ENCODE peak calls at places on chromosomes 13 and 19, in eight cellular contexts. P is endothelial cell of umbilical vein, Z is H1, A is NB4, G is A549, C is WTC11, O is HCT116, U is GM12878. W is an unnamed sample.

GRCh38 chr19:47781590-47782318 is 3.3 kb downstream of the SELENOW start:
- DNase-seq in Z (no peak), U (no peak), G (no peak), A (no peak), P (no peak), C (no peak), O (no peak), W (no peak)

GRCh38 chr13:23477096-23477495 is 43.6 kb upstream of the SACS start:
- DNase-seq in A (no peak), U (no peak), C (no peak), O (no peak), Z (no peak), G (no peak), P (no peak), W (no peak)

GRCh38 chr19:11737964-11738745 is 591 bp downstream of the ZNF823 start:
- DNase-seq in P (peak; percentile 34), A (peak; percentile 65), C (peak; percentile 50), U (no peak), O (no peak), Z (no peak), G (peak; percentile 43), W (peak; percentile 71)

GRCh38 chr13:101690871-101691270 is 238.4 kb downstream of the ITGBL1 start:
- DNase-seq in O (no peak), G (no peak), Z (no peak), U (no peak), C (no peak), A (no peak), P (no peak), W (no peak)

GRCh38 chr13:41897126-41897525 is 63.8 kb downstream of the VWA8 start:
- DNase-seq in C (no peak), Z (no peak), A (no peak), P (no peak), G (no peak), U (no peak), O (no peak), W (no peak)

GRCh38 chr13:60016229-60016628 is 147.5 kb downstream of the DIAPH3 start:
- DNase-seq in G (no peak), O (no peak), C (no peak), U (no peak), Z (no peak), A (no peak), P (no peak), W (no peak)

GRCh38 chr19:2719910-2720776 is 1.0 kb downstream of the DIRAS1 start:
- DNase-seq in C (peak; percentile 56), U (no peak), G (no peak), A (no peak), O (no peak), Z (no peak), P (no peak), W (peak; percentile 84)

GRCh38 chr19:4583961-4584669 is 24.6 kb upstream of the SEMA6B start:
- DNase-seq in Z (no peak), P (peak; percentile 24), A (peak; percentile 47), U (no peak), O (no peak), C (peak; percentile 72), G (no peak), W (peak; percentile 87)

GRCh38 chr13:62171697-62172096 is 756.0 kb upstream of the PCDH20 start:
- DNase-seq in U (no peak), Z (no peak), G (no peak), A (no peak), O (no peak), P (no peak), C (no peak), W (no peak)

GRCh38 chr19:44869728-44870470 is 21.2 kb upstream of the TOMM40 start:
- DNase-seq in U (no peak), A (peak; percentile 58), P (peak; percentile 75), Z (no peak), G (no peak), C (no peak), O (no peak), W (no peak)

GRCh38 chr13:105442941-105443340 is 1092.5 kb downstream of the EFNB2 start:
- DNase-seq in A (no peak), O (peak; percentile 87), G (peak; percentile 87), C (no peak), P (peak; percentile 93), Z (no peak), U (no peak), W (no peak)

GRCh38 chr13:92436927-92437326 is 789.7 kb upstream of the GPC6 start:
- DNase-seq in C (no peak), G (no peak), O (no peak), Z (no peak), A (no peak), P (no peak), U (no peak), W (no peak)

GRCh38 chr13:27076411-27076810 is 95.2 kb downstream of the USP12 start:
- DNase-seq in G (no peak), O (no peak), U (no peak), C (no peak), Z (no peak), A (no peak), P (no peak), W (no peak)

GRCh38 chr13:86907116-86907515 is 764.1 kb upstream of the SLITRK5 start:
- DNase-seq in G (no peak), Z (no peak), O (no peak), C (no peak), A (no peak), P (no peak), U (no peak), W (no peak)

GRCh38 chr13:77388944-77389616 is 62.2 kb upstream of the MYCBP2 start:
- DNase-seq in Z (no peak), O (no peak), A (peak; percentile 32), P (no peak), U (no peak), G (no peak), C (no peak), W (no peak)

GRCh38 chr19:14515501-14516047 is 2.6 kb downstream of the DNAJB1 start:
- DNase-seq in P (no peak), Z (no peak), U (no peak), O (no peak), C (no peak), A (no peak), G (no peak), W (no peak)

GRCh38 chr13:42808572-42808971 is 27.2 kb downstream of the FAM216B start:
- DNase-seq in C (no peak), A (no peak), G (no peak), Z (no peak), U (no peak), P (no peak), O (no peak), W (no peak)

GRCh38 chr13:101829484-101829883 is 377.0 kb downstream of the ITGBL1 start:
- DNase-seq in Z (no peak), P (no peak), A (no peak), U (no peak), O (no peak), G (no peak), C (no peak), W (no peak)

GRCh38 chr13:20399515-20399914 is 126.1 kb downstream of the CRYL1 start:
- DNase-seq in P (no peak), Z (no peak), U (no peak), A (no peak), G (no peak), O (no peak), C (no peak), W (no peak)

GRCh38 chr19:50510700-50511068 is 307 bp downstream of the JOSD2 start:
- DNase-seq in C (no peak), G (no peak), O (no peak), P (no peak), A (no peak), U (no peak), Z (no peak), W (no peak)

GRCh38 chr13:24135674-24136300 is 24.7 kb upstream of the SPATA13 start:
- DNase-seq in P (no peak), Z (no peak), A (no peak), G (no peak), O (no peak), U (no peak), C (no peak), W (no peak)

DNA sequence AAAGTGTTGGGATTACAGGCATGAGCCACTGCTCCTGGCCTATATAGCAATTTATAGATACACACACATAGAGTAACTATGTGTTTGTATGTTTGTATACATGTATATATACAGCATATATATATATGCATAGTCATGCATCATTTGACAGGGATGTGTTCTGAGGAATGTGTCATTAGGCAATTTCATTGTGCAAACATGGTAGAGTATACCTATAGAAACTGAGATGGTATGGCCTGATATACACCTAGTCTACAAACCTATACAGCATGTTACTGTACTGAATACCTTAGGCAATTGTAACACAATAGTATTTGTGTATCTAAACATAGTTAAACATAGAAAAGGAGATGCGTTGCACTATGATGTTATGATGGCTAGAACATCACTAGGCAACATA is 53.0 kb upstream of the PCCA start:
- DNase-seq in Z (no peak), A (no peak), G (no peak), U (no peak), C (no peak), P (no peak), O (no peak), W (no peak)
- TF ChIP-seq MAX in Z (no peak), A (no peak), G (no peak), U (no peak), C (no peak), P (no peak), O (no peak), W (no peak)

GRCh38 chr19:54415208-54415900 is at the start of gene TTYH1:
- DNase-seq in A (no peak), U (no peak), G (no peak), C (peak; percentile 77), P (no peak), Z (no peak), O (no peak), W (peak; percentile 88)
- TF ChIP-seq MAX in A (no peak), U (no peak), G (no peak), C (peak; percentile 43), P (no peak), Z (peak; percentile 77), O (no peak), W (no peak)

GRCh38 chr13:28094311-28094710 is 6.1 kb downstream of the FLT3 start:
- DNase-seq in G (no peak), U (no peak), P (no peak), A (peak; percentile 79), Z (no peak), C (no peak), O (no peak), W (no peak)

GRCh38 chr13:28093871-28094270 is 6.5 kb downstream of the FLT3 start:
- DNase-seq in O (no peak), G (no peak), A (peak; percentile 84), Z (no peak), C (no peak), U (no peak), P (no peak), W (no peak)

DNA sequence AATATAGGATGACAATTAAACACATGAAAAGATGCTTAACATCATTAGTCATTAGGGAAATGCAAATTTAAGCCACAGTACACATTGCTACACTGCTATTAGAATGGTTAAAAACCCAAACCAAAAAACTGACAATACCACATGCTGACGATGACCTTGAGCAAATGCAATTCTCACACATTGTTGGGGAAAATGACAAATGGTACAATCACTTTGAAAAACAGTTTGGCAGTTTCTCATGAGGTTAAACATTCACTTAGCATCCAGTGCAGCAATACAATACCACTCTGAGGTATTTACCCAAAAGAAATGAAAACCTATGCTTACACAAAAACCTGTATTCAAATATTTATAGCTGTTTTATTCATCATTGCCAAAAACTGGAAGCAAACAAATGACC is 11.3 kb downstream of the FLT3 start:
- DNase-seq in P (no peak), C (no peak), A (no peak), U (no peak), Z (no peak), G (peak; percentile 23), O (no peak), W (no peak)
- TF ChIP-seq MAX in P (no peak), C (no peak), A (no peak), U (no peak), Z (no peak), G (no peak), O (no peak), W (no peak)

GRCh38 chr13:49220856-49221614 is 897 bp downstream of the MLNR start:
- DNase-seq in P (no peak), A (no peak), O (no peak), Z (no peak), C (peak; percentile 40), G (no peak), U (no peak), W (peak; percentile 69)
- TF ChIP-seq MAX in P (no peak), A (no peak), O (no peak), Z (no peak), C (peak; percentile 28), G (no peak), U (no peak), W (no peak)

W was measured in SK-N-SH.